ENCODE peak calls at places on chromosomes 2 and 18, in four cellular contexts. I is NCI-H1048, Y is breast epithelium, B is retinal pigment epithelial cell. F is an unnamed sample.

GRCh38 chr2:189049709-189050108 is 75.5 kb downstream of the COL3A1 start:
- DNase-seq in I (no peak), Y (no peak), B (no peak), F (no peak)

GRCh38 chr2:62475172-62476011 is 30.6 kb downstream of the TMEM17 start:
- DNase-seq in I (no peak), Y (no peak), B (peak), F (no peak)

GRCh38 chr2:174585111-174585510 is 12.5 kb downstream of the WIPF1 start:
- DNase-seq in I (no peak), Y (no peak), B (no peak), F (no peak)

GRCh38 chr18:49006641-49007136 is 55.9 kb upstream of the SMAD7 start:
- DNase-seq in I (no peak), Y (no peak), B (no peak), F (no peak)

GRCh38 chr2:207042155-207042554 is 102.8 kb downstream of the CPO start:
- DNase-seq in I (no peak), Y (no peak), B (no peak), F (no peak)

GRCh38 chr2:99278793-99279291 is 22.2 kb downstream of the LYG1 start:
- DNase-seq in I (no peak), Y (no peak), B (no peak), F (no peak)

GRCh38 chr18:45449761-45450227 is 165.5 kb upstream of the SLC14A2 start:
- DNase-seq in I (no peak), Y (no peak), B (peak), F (no peak)

GRCh38 chr2:200081221-200081620 is 125.8 kb downstream of the MAIP1 start:
- DNase-seq in I (no peak), Y (no peak), B (peak), F (no peak)

GRCh38 chr2:174605687-174606086 is 8.1 kb upstream of the WIPF1 start:
- DNase-seq in I (no peak), Y (no peak), B (peak), F (no peak)

GRCh38 chr2:128388414-128389032 is 69.9 kb upstream of the HS6ST1 start:
- DNase-seq in I (no peak), Y (peak), B (no peak), F (no peak)

GRCh38 chr18:25247725-25248124 is 104.2 kb downstream of the ZNF521 start:
- DNase-seq in I (no peak), Y (no peak), B (no peak), F (no peak)

GRCh38 chr18:10953672-10954071 is 195.7 kb downstream of the PIEZO2 start:
- DNase-seq in I (no peak), Y (no peak), B (no peak), F (no peak)

GRCh38 chr2:151239624-151240023 is 22.0 kb downstream of the RBM43 start:
- DNase-seq in I (no peak), Y (no peak), B (no peak), F (no peak)

GRCh38 chr2:66084948-66085590 is 349.9 kb upstream of the MEIS1 start:
- DNase-seq in I (no peak), Y (no peak), B (no peak), F (no peak)

GRCh38 chr18:11178951-11179549 is 29.7 kb upstream of the PIEZO2 start:
- DNase-seq in I (no peak), Y (peak), B (no peak), F (no peak)

GRCh38 chr18:52288403-52289004 is 51.5 kb upstream of the DCC start:
- DNase-seq in I (no peak), Y (no peak), B (no peak), F (no peak)

GRCh38 chr18:36450264-36450663 is 152.8 kb downstream of the FHOD3 start:
- DNase-seq in I (no peak), Y (no peak), B (no peak), F (no peak)

GRCh38 chr2:43021791-43022500 is 204.5 kb downstream of the ZFP36L2 start:
- DNase-seq in I (no peak), Y (no peak), B (no peak), F (no peak)

GRCh38 chr18:8413189-8413588 is 196.0 kb upstream of the RAB12 start:
- DNase-seq in I (no peak), Y (no peak), B (no peak), F (no peak)

GRCh38 chr2:96637385-96638143 is 548 bp downstream of the KANSL3 start:
- DNase-seq in I (peak), Y (peak), B (peak), F (peak)

GRCh38 chr2:8935984-8936383 is 67.5 kb downstream of the MBOAT2 start:
- DNase-seq in I (no peak), Y (no peak), B (no peak), F (no peak)

GRCh38 chr18:69265661-69266060 is 135.0 kb upstream of the DOK6 start:
- DNase-seq in I (no peak), Y (no peak), B (no peak), F (no peak)

GRCh38 chr2:69804416-69804815 is 25.0 kb upstream of the GMCL1 start:
- DNase-seq in I (no peak), Y (no peak), B (no peak), F (no peak)

GRCh38 chr2:216590780-216591179 is 42.4 kb upstream of the IGFBP2 start:
- DNase-seq in I (no peak), Y (no peak), B (no peak), F (no peak)

GRCh38 chr2:162608901-162609300 is 229.7 kb downstream of the KCNH7 start:
- DNase-seq in I (no peak), Y (no peak), B (no peak), F (no peak)

GRCh38 chr2:98505311-98505808 is 60.7 kb downstream of the INPP4A start:
- DNase-seq in I (no peak), Y (no peak), B (no peak), F (no peak)

GRCh38 chr2:215793747-215794595 is 219.4 kb downstream of the MREG start:
- DNase-seq in I (no peak), Y (no peak), B (peak), F (no peak)

GRCh38 chr2:39632871-39633270 is 32.8 kb upstream of the TMEM178A start:
- DNase-seq in I (no peak), Y (no peak), B (no peak), F (no peak)

GRCh38 chr2:85763831-85764230 is 10.0 kb downstream of the ATOH8 start:
- DNase-seq in I (no peak), Y (no peak), B (no peak), F (no peak)

GRCh38 chr2:209614630-209615369 is 156.8 kb upstream of the UNC80 start:
- DNase-seq in I (no peak), Y (no peak), B (no peak), F (no peak)

GRCh38 chr2:163682695-163683094 is 53.1 kb downstream of the FIGN start:
- DNase-seq in I (no peak), Y (no peak), B (no peak), F (no peak)

GRCh38 chr18:75341267-75341666 is 86.2 kb downstream of the SMIM21 start:
- DNase-seq in I (no peak), Y (no peak), B (peak), F (no peak)

GRCh38 chr2:205868773-205869333 is 186.6 kb downstream of the NRP2 start:
- DNase-seq in I (no peak), Y (no peak), B (peak), F (no peak)

GRCh38 chr2:70553584-70554337 is at the start of gene TGFA:
- DNase-seq in I (peak), Y (peak), B (peak), F (peak)

GRCh38 chr2:28678175-28678855 is 73.3 kb upstream of the PPP1CB start:
- DNase-seq in I (no peak), Y (peak), B (no peak), F (no peak)

F was measured in naive thymus-derived CD8-positive, alpha-beta T cell.